ENCODE peak calls at places on chromosomes 2 and 18, in eight cellular contexts. R is coronary artery; I is prostate gland; B is neural progenitor cell; Z is CD8-positive, alpha-beta T cell; O is OCI-LY7; Q is upper lobe of right lung; P is mammary epithelial cell. U is an unnamed sample.

GRCh38 chr2:37775908-37776250 is 104.4 kb upstream of the CDC42EP3 start:
- DNase-seq in I (peak; percentile 55), O (no peak), R (no peak), Z (no peak), P (peak; percentile 93), Q (no peak), B (no peak), U (no peak)

GRCh38 chr2:201151127-201152074 is 31.5 kb upstream of the CASP10 start:
- DNase-seq in R (no peak), P (peak; percentile 88), I (no peak), Z (no peak), Q (no peak), O (no peak), B (no peak), U (no peak)

GRCh38 chr18:25814841-25815458 is 275.5 kb downstream of the SS18 start:
- DNase-seq in P (no peak), I (no peak), B (no peak), Q (no peak), O (peak; percentile 54), Z (no peak), R (no peak), U (no peak)

GRCh38 chr2:219636144-219636915 is 8.9 kb downstream of the SLC4A3 start:
- DNase-seq in R (peak; percentile 9), Q (no peak), B (no peak), P (no peak), I (no peak), Z (no peak), O (no peak), U (no peak)

GRCh38 chr2:63300835-63301234 is 250.2 kb downstream of the OTX1 start:
- DNase-seq in R (no peak), Z (no peak), I (no peak), B (peak; percentile 19), P (no peak), Q (no peak), O (peak; percentile 38), U (no peak)

GRCh38 chr18:47970664-47971523 is 40.4 kb upstream of the SMAD2 start:
- DNase-seq in Q (no peak), I (no peak), P (no peak), Z (no peak), B (no peak), R (no peak), O (peak; percentile 21), U (no peak)

GRCh38 chr2:83282067-83282795 is 1176.8 kb downstream of the SUCLG1 start:
- DNase-seq in Q (no peak), R (no peak), B (no peak), Z (no peak), O (no peak), P (no peak), I (no peak), U (no peak)

GRCh38 chr18:58541789-58542425 is 87.0 kb downstream of the ALPK2 start:
- DNase-seq in Q (no peak), R (no peak), B (no peak), O (no peak), P (peak; percentile 98), I (no peak), Z (peak; percentile 10), U (no peak)

GRCh38 chr2:167335627-167336026 is 447.3 kb downstream of the XIRP2 start:
- DNase-seq in O (no peak), B (no peak), Z (no peak), R (no peak), P (peak; percentile 2), Q (no peak), I (no peak), U (no peak)

GRCh38 chr2:175373729-175374128 is 192.2 kb upstream of the ATP5MC3 start:
- DNase-seq in Q (no peak), O (no peak), P (no peak), I (no peak), R (no peak), Z (no peak), B (no peak), U (no peak)

GRCh38 chr2:3450385-3451031 is 68.8 kb downstream of the ADI1 start:
- DNase-seq in R (peak; percentile 64), P (no peak), O (no peak), Q (no peak), B (no peak), Z (no peak), I (no peak), U (no peak)

GRCh38 chr18:36485772-36486171 is 188.3 kb downstream of the FHOD3 start:
- DNase-seq in B (no peak), P (no peak), Z (no peak), O (no peak), R (no peak), I (no peak), Q (no peak), U (no peak)

GRCh38 chr2:228700638-228701037 is 519.2 kb upstream of the SPHKAP start:
- DNase-seq in I (no peak), R (no peak), P (peak; percentile 57), Q (no peak), B (no peak), Z (no peak), O (no peak), U (no peak)

GRCh38 chr2:40028792-40029488 is 249.9 kb upstream of the THUMPD2 start:
- DNase-seq in I (no peak), P (no peak), Q (no peak), Z (no peak), R (no peak), B (no peak), O (peak; percentile 82), U (no peak)

GRCh38 chr2:120612471-120612870 is 123.2 kb upstream of the GLI2 start:
- DNase-seq in R (no peak), O (no peak), B (no peak), I (no peak), Z (no peak), P (no peak), Q (no peak), U (no peak)

GRCh38 chr2:85949280-85949679 is 60.5 kb upstream of the ST3GAL5 start:
- DNase-seq in P (no peak), R (no peak), B (no peak), O (no peak), Z (no peak), Q (no peak), I (no peak), U (no peak)

GRCh38 chr2:150133623-150134022 is 353.8 kb downstream of the RND3 start:
- DNase-seq in B (no peak), Z (no peak), R (no peak), O (no peak), P (peak; percentile 98), I (no peak), Q (no peak), U (no peak)

GRCh38 chr2:230319211-230319862 is 7.7 kb upstream of the SP140L start:
- DNase-seq in Q (no peak), B (no peak), I (no peak), P (no peak), O (peak; percentile 92), Z (peak; percentile 61), R (no peak), U (no peak)

GRCh38 chr2:97957432-97958183 is 38.1 kb downstream of the TMEM131 start:
- DNase-seq in I (no peak), R (no peak), O (peak; percentile 55), P (peak; percentile 81), B (no peak), Q (no peak), Z (no peak), U (no peak)

GRCh38 chr2:209383212-209383611 is 40.6 kb upstream of the MAP2 start:
- DNase-seq in B (no peak), Q (no peak), Z (no peak), R (no peak), I (peak; percentile 14), P (peak; percentile 91), O (no peak), U (no peak)

GRCh38 chr18:47996091-47996541 is 65.7 kb upstream of the SMAD2 start:
- DNase-seq in Z (no peak), Q (no peak), B (peak; percentile 88), O (no peak), P (no peak), R (no peak), I (no peak), U (no peak)

GRCh38 chr18:29821544-29821943 is 1221.0 kb downstream of the DSC3 start:
- DNase-seq in R (no peak), P (no peak), Q (no peak), Z (no peak), B (no peak), I (no peak), O (no peak), U (no peak)

DNA sequence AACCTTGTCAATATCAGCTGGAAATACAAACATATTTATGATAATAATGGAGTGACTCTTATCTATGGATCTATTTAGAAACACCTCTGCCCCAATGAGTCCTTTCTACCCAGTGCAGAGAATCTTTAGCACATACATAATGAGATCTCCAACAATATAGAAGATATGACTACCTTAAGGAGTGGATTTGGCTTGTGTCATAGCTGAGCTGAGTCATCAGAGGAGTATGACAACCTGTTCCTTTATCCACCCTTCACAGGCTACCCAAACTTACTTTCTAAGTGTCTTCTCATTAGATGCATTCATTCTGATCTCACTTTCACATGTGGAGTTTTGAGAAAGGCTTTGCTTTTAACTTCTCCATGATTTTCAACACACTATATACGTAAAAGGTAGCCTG is 1218.9 kb downstream of the DSC3 start:
- DNase-seq in I (no peak), Z (no peak), Q (no peak), B (no peak), R (no peak), P (peak; percentile 35), O (no peak), U (no peak)
- H3K4me3 ChIP-seq in I (no peak overlapping the region), Z (no peak overlapping the region), Q (no peak overlapping the region), B (no peak overlapping the region), R (no peak overlapping the region), P (no peak overlapping the region), O (no peak overlapping the region), U (no peak overlapping the region)

GRCh38 chr2:50615296-50615695 is 416.6 kb downstream of the NRXN1 start:
- DNase-seq in P (no peak), B (no peak), O (no peak), I (no peak), R (no peak), Q (no peak), Z (no peak), U (no peak)

DNA sequence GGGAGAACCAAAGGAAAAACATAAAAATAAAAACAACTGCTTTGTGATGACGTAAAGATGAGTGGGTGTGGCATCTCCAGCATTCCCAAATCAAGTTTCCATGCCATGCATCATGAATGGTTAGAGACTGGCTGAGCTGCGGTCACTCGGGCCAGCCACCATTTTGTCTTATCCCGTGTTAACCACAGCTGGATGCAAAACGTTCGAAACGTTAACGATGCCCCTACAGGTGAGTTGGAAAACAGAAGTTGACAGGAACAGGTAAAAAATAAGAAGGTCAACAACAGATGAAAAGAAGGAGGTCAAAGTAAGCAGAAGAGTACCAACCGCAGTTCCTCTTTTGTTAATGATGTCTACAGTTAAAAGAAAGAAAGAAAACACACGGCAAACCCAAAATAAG is 411.1 kb downstream of the NRXN1 start:
- DNase-seq in B (no peak), Q (no peak), I (no peak), Z (no peak), R (no peak), P (no peak), O (no peak), U (no peak)
- TF ChIP-seq CTCF in B (no peak), Q (no peak), I (no peak), Z (no peak), R (no peak), P (no peak), O (no peak), U (no peak)

GRCh38 chr2:175153-175786 is 88.6 kb downstream of the SH3YL1 start:
- DNase-seq in B (no peak), P (no peak), O (no peak), I (no peak), Z (no peak), R (no peak), Q (no peak), U (no peak)
- H3K4me3 ChIP-seq in B (no peak overlapping the region), P (no peak overlapping the region), O (no peak overlapping the region), I (no peak overlapping the region), Z (peak overlapping the region; percentile 27), R (no peak overlapping the region), Q (no peak overlapping the region), U (no peak overlapping the region)

GRCh38 chr2:101860157-101860556 is 131.6 kb upstream of the IL1R2 start:
- DNase-seq in Z (no peak), P (no peak), B (no peak), Q (no peak), O (no peak), I (no peak), R (no peak), U (no peak)
- TF ChIP-seq CTCF in Z (no peak), P (no peak), B (no peak), Q (no peak), O (peak; percentile 28), I (no peak), R (no peak), U (peak; percentile 30)